ENCODE peak calls at places on chromosome 3, in six cellular contexts. A is CD8-positive, alpha-beta T cell; M is tibial artery; U is WTC11; H is sigmoid colon; P is IMR-90. Z is an unnamed sample.

GRCh38 chr3:120344349-120344748 is 4.8 kb downstream of the LRRC58 start:
- DNase-seq in U (no peak), A (no peak), M (no peak), P (peak; percentile 17), H (no peak), Z (no peak)

GRCh38 chr3:182323898-182324297 is 469.4 kb upstream of the ATP11B start:
- DNase-seq in U (no peak), H (no peak), A (no peak), M (no peak), P (no peak), Z (no peak)

GRCh38 chr3:2643606-2644005 is 466.6 kb downstream of the IL5RA start:
- DNase-seq in A (no peak), P (no peak), U (no peak), H (no peak), M (no peak), Z (no peak)

GRCh38 chr3:194761384-194761783 is 75.7 kb downstream of the FAM43A start:
- DNase-seq in P (no peak), H (peak; percentile 42), A (no peak), U (no peak), M (no peak), Z (no peak)

GRCh38 chr3:178155521-178155920 is 380.7 kb upstream of the KCNMB2 start:
- DNase-seq in H (no peak), U (no peak), P (no peak), A (peak; percentile 18), M (no peak), Z (no peak)

GRCh38 chr3:32431481-32431880 is 39.8 kb downstream of the CMTM7 start:
- DNase-seq in U (no peak), P (no peak), H (no peak), M (no peak), A (no peak), Z (no peak)

GRCh38 chr3:168581718-168582332 is 486.1 kb upstream of the GOLIM4 start:
- DNase-seq in A (no peak), U (no peak), H (no peak), P (no peak), M (no peak), Z (no peak)

GRCh38 chr3:187016639-187017345 is 86.5 kb downstream of the ST6GAL1 start:
- DNase-seq in U (no peak), M (peak; percentile 48), A (no peak), H (no peak), P (peak; percentile 11), Z (no peak)

GRCh38 chr3:148372476-148372875 is 325.2 kb upstream of the AGTR1 start:
- DNase-seq in A (no peak), H (no peak), U (no peak), M (no peak), P (no peak), Z (no peak)

GRCh38 chr3:67635257-67635656 is 19.2 kb downstream of the SUCLG2 start:
- DNase-seq in M (no peak), A (no peak), H (no peak), U (no peak), P (peak; percentile 96), Z (no peak)

GRCh38 chr3:172061724-172062184 is 22.4 kb downstream of the FNDC3B start:
- DNase-seq in A (no peak), M (no peak), P (peak; percentile 28), U (no peak), H (no peak), Z (no peak)

GRCh38 chr3:180680097-180680430 is 775 bp upstream of the CCDC39 start:
- DNase-seq in M (no peak), A (peak; percentile 37), H (no peak), U (peak; percentile 41), P (peak; percentile 18), Z (no peak)

GRCh38 chr3:52822363-52822762 is 8.1 kb downstream of the ITIH4 start:
- DNase-seq in H (no peak), A (no peak), P (no peak), U (no peak), M (no peak), Z (no peak)

GRCh38 chr3:85801955-85802354 is 843.2 kb downstream of the CADM2 start:
- DNase-seq in M (no peak), A (no peak), P (no peak), U (peak; percentile 31), H (no peak), Z (no peak)

GRCh38 chr3:114741066-114741465 is 406.0 kb downstream of the ZBTB20 start:
- DNase-seq in H (no peak), U (no peak), M (no peak), P (peak; percentile 26), A (no peak), Z (no peak)

GRCh38 chr3:184145120-184145524 is 10.0 kb downstream of the EIF2B5 start:
- DNase-seq in H (no peak), P (peak; percentile 61), U (peak; percentile 66), M (no peak), A (peak; percentile 40), Z (no peak)

GRCh38 chr3:102193255-102193654 is 241.6 kb upstream of the ZPLD1 start:
- DNase-seq in U (no peak), H (no peak), A (no peak), M (no peak), P (no peak), Z (no peak)

GRCh38 chr3:55147856-55148720 is 220.2 kb upstream of the LRTM1 start:
- DNase-seq in H (no peak), M (no peak), P (peak; percentile 76), U (no peak), A (no peak), Z (no peak)

GRCh38 chr3:66555214-66555844 is 54.5 kb upstream of the LRIG1 start:
- DNase-seq in M (no peak), P (no peak), A (no peak), U (no peak), H (peak; percentile 74), Z (no peak)

GRCh38 chr3:166013073-166013679 is 176.0 kb upstream of the BCHE start:
- DNase-seq in P (peak; percentile 37), H (no peak), M (no peak), A (no peak), U (no peak), Z (no peak)

GRCh38 chr3:123584284-123584987 is 417 bp downstream of the HACD2 start:
- DNase-seq in P (no peak), H (peak; percentile 83), A (no peak), U (peak; percentile 75), M (peak; percentile 78), Z (peak; percentile 86)

GRCh38 chr3:46710671-46711295 is 6.9 kb downstream of the PRSS50 start:
- DNase-seq in A (no peak), H (peak; percentile 24), P (no peak), M (peak; percentile 49), U (peak; percentile 7), Z (no peak)

GRCh38 chr3:190883141-190883540 is 20.6 kb upstream of the GMNC start:
- DNase-seq in U (no peak), M (no peak), A (no peak), H (no peak), P (no peak), Z (no peak)

GRCh38 chr3:124258057-124258500 is 266.2 kb upstream of the ROPN1 start:
- DNase-seq in A (no peak), H (no peak), P (peak; percentile 68), U (no peak), M (no peak), Z (no peak)

GRCh38 chr3:35592589-35593295 is 46.6 kb upstream of the ARPP21 start:
- DNase-seq in U (no peak), P (no peak), A (no peak), H (no peak), M (no peak), Z (no peak)

GRCh38 chr3:2540115-2540514 is 441.4 kb downstream of the CNTN4 start:
- DNase-seq in U (no peak), M (no peak), A (no peak), H (no peak), P (no peak), Z (no peak)

GRCh38 chr3:78798266-78798832 is 969.4 kb downstream of the ROBO1 start:
- DNase-seq in A (no peak), U (no peak), H (no peak), M (no peak), P (no peak), Z (no peak)

GRCh38 chr3:72973031-72973723 is 23.4 kb upstream of the PPP4R2 start:
- DNase-seq in P (peak; percentile 19), M (no peak), U (no peak), A (no peak), H (no peak), Z (no peak)

GRCh38 chr3:37885831-37886230 is 24.2 kb downstream of the CTDSPL start:
- DNase-seq in U (no peak), A (no peak), H (no peak), P (no peak), M (no peak), Z (no peak)

GRCh38 chr3:100968908-100969556 is 24.2 kb downstream of the ABI3BP start:
- DNase-seq in A (no peak), P (no peak), M (no peak), U (no peak), H (peak; percentile 73), Z (no peak)

DNA sequence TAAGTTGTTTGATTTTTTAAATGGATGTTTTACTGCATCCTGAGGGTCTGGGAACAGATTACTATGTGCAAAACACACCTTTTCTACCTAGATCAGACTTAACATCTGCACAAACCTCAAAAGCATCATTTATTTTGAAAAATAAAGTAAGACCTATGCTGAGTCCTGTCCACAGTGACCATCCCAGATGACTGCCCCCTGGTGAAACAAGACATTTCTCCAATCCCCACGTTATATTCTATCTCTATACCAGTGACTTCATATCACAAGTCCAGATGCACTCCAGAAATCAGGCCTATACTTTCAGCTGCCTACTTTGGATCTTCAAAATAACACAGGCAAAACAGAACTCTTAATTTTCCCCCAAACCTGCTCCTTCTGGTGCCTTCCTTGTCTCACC is 143.2 kb downstream of the P2RY1 start:
- DNase-seq in P (no peak), M (no peak), A (no peak), H (no peak), U (no peak), Z (no peak)
- TF ChIP-seq CTCF in P (no peak), M (no peak), A (no peak), H (no peak), U (no peak), Z (no peak)

GRCh38 chr3:107421170-107421792 is 44.0 kb downstream of the CCDC54 start:
- DNase-seq in H (no peak), A (no peak), M (no peak), U (no peak), P (peak; percentile 74), Z (no peak)
- TF ChIP-seq CTCF in H (peak; percentile 57), A (no peak), M (peak; percentile 67), U (peak; percentile 38), P (peak; percentile 75), Z (peak; percentile 95)

GRCh38 chr3:74883690-74884089 is 269.2 kb upstream of the CNTN3 start:
- DNase-seq in A (no peak), U (peak; percentile 12), P (peak; percentile 5), M (no peak), H (no peak), Z (no peak)
- TF ChIP-seq CTCF in A (no peak), U (no peak), P (peak; percentile 36), M (no peak), H (no peak), Z (peak; percentile 66)

DNA sequence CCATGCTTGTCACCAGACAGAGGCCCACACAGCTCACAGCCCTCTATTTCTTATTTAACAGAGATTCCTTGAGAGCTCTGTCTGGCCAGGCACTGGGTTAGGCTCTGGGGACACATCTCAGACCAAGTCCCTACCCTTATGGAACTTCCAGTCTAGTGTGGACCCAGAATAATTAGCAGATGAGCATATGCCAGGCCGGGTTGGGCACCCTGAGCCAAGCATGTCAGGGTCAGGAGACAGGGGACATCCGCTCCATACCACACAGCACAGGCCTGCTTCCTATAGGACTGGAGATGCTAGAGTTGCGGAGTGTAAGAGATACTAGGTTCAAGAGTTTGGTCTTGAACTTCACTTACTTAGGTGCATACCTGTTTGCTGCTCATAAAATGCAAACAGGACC is 20.4 kb downstream of the MGLL start:
- DNase-seq in A (no peak), P (no peak), H (no peak), M (no peak), U (no peak), Z (no peak)
- TF ChIP-seq CTCF in A (no peak), P (no peak), H (no peak), M (no peak), U (no peak), Z (no peak)